ENCODE peak calls at places on chromosomes 5 and 9, in six cellular contexts. One of them, this sample, is unnamed.

GRCh38 chr5:138339464-138339863 is 1.4 kb downstream of the FAM53C start:
- DNase-seq in stimulated activated CD8-positive, alpha-beta memory T cell treated with anti-CD3 and anti-CD28 coated beads, Interleukin-12 subunit alpha, Interleukin-12 subunit beta, amount 100 ng/mL, for 1 hour: no peak
- DNase-seq in GM23248: no peak
- DNase-seq in T1000: no peak
- DNase-seq in upper lobe of right lung: no peak
- DNase-seq in PC-9: no peak
- DNase-seq in this sample: no peak

GRCh38 chr5:169116961-169117461 is 183.9 kb downstream of the SLIT3 start:
- DNase-seq in stimulated activated CD8-positive, alpha-beta memory T cell treated with anti-CD3 and anti-CD28 coated beads, Interleukin-12 subunit alpha, Interleukin-12 subunit beta, amount 100 ng/mL, for 1 hour: no peak
- DNase-seq in GM23248: peak
- DNase-seq in T1000: no peak
- DNase-seq in upper lobe of right lung: no peak
- DNase-seq in PC-9: no peak
- DNase-seq in this sample: peak

GRCh38 chr9:137463194-137463930 is 4.2 kb upstream of the NSMF start:
- DNase-seq in stimulated activated CD8-positive, alpha-beta memory T cell treated with anti-CD3 and anti-CD28 coated beads, Interleukin-12 subunit alpha, Interleukin-12 subunit beta, amount 100 ng/mL, for 1 hour: no peak
- DNase-seq in GM23248: no peak
- DNase-seq in T1000: no peak
- DNase-seq in upper lobe of right lung: peak
- DNase-seq in PC-9: no peak
- DNase-seq in this sample: no peak

GRCh38 chr9:93119953-93120845 is 13.9 kb downstream of the NINJ1 start:
- DNase-seq in stimulated activated CD8-positive, alpha-beta memory T cell treated with anti-CD3 and anti-CD28 coated beads, Interleukin-12 subunit alpha, Interleukin-12 subunit beta, amount 100 ng/mL, for 1 hour: no peak
- DNase-seq in GM23248: peak
- DNase-seq in T1000: peak
- DNase-seq in upper lobe of right lung: peak
- DNase-seq in PC-9: peak
- DNase-seq in this sample: peak

GRCh38 chr9:112020680-112021596 is 124.3 kb downstream of the UGCG start:
- DNase-seq in stimulated activated CD8-positive, alpha-beta memory T cell treated with anti-CD3 and anti-CD28 coated beads, Interleukin-12 subunit alpha, Interleukin-12 subunit beta, amount 100 ng/mL, for 1 hour: no peak
- DNase-seq in GM23248: peak
- DNase-seq in T1000: no peak
- DNase-seq in upper lobe of right lung: no peak
- DNase-seq in PC-9: no peak
- DNase-seq in this sample: no peak

GRCh38 chr5:180811623-180812119 is 9.1 kb upstream of the MGAT1 start:
- DNase-seq in stimulated activated CD8-positive, alpha-beta memory T cell treated with anti-CD3 and anti-CD28 coated beads, Interleukin-12 subunit alpha, Interleukin-12 subunit beta, amount 100 ng/mL, for 1 hour: no peak
- DNase-seq in GM23248: no peak
- DNase-seq in T1000: no peak
- DNase-seq in upper lobe of right lung: peak
- DNase-seq in PC-9: peak
- DNase-seq in this sample: no peak

GRCh38 chr9:127463891-127464290 is 12.6 kb downstream of the LRSAM1 start:
- DNase-seq in stimulated activated CD8-positive, alpha-beta memory T cell treated with anti-CD3 and anti-CD28 coated beads, Interleukin-12 subunit alpha, Interleukin-12 subunit beta, amount 100 ng/mL, for 1 hour: no peak
- DNase-seq in GM23248: peak
- DNase-seq in T1000: no peak
- DNase-seq in upper lobe of right lung: no peak
- DNase-seq in PC-9: no peak
- DNase-seq in this sample: no peak

GRCh38 chr5:73513996-73514395 is 15.8 kb downstream of the BTF3 start:
- DNase-seq in stimulated activated CD8-positive, alpha-beta memory T cell treated with anti-CD3 and anti-CD28 coated beads, Interleukin-12 subunit alpha, Interleukin-12 subunit beta, amount 100 ng/mL, for 1 hour: no peak
- DNase-seq in GM23248: no peak
- DNase-seq in T1000: no peak
- DNase-seq in upper lobe of right lung: no peak
- DNase-seq in PC-9: no peak
- DNase-seq in this sample: no peak

GRCh38 chr5:139658501-139658927 is 10.4 kb downstream of the CXXC5 start:
- DNase-seq in stimulated activated CD8-positive, alpha-beta memory T cell treated with anti-CD3 and anti-CD28 coated beads, Interleukin-12 subunit alpha, Interleukin-12 subunit beta, amount 100 ng/mL, for 1 hour: no peak
- DNase-seq in GM23248: peak
- DNase-seq in T1000: peak
- DNase-seq in upper lobe of right lung: peak
- DNase-seq in PC-9: no peak
- DNase-seq in this sample: peak

GRCh38 chr9:221989-222776 is 7.5 kb downstream of the DOCK8 start:
- DNase-seq in stimulated activated CD8-positive, alpha-beta memory T cell treated with anti-CD3 and anti-CD28 coated beads, Interleukin-12 subunit alpha, Interleukin-12 subunit beta, amount 100 ng/mL, for 1 hour: no peak
- DNase-seq in GM23248: no peak
- DNase-seq in T1000: no peak
- DNase-seq in upper lobe of right lung: no peak
- DNase-seq in PC-9: no peak
- DNase-seq in this sample: no peak

GRCh38 chr9:15136646-15137045 is 170.4 kb downstream of the TTC39B start:
- DNase-seq in stimulated activated CD8-positive, alpha-beta memory T cell treated with anti-CD3 and anti-CD28 coated beads, Interleukin-12 subunit alpha, Interleukin-12 subunit beta, amount 100 ng/mL, for 1 hour: no peak
- DNase-seq in GM23248: peak
- DNase-seq in T1000: no peak
- DNase-seq in upper lobe of right lung: no peak
- DNase-seq in PC-9: no peak
- DNase-seq in this sample: no peak

GRCh38 chr9:114434878-114435311 is 47.1 kb upstream of the AKNA start:
- DNase-seq in stimulated activated CD8-positive, alpha-beta memory T cell treated with anti-CD3 and anti-CD28 coated beads, Interleukin-12 subunit alpha, Interleukin-12 subunit beta, amount 100 ng/mL, for 1 hour: no peak
- DNase-seq in GM23248: peak
- DNase-seq in T1000: no peak
- DNase-seq in upper lobe of right lung: no peak
- DNase-seq in PC-9: peak
- DNase-seq in this sample: peak

GRCh38 chr5:157502143-157502647 is 42.2 kb downstream of the NIPAL4 start:
- DNase-seq in stimulated activated CD8-positive, alpha-beta memory T cell treated with anti-CD3 and anti-CD28 coated beads, Interleukin-12 subunit alpha, Interleukin-12 subunit beta, amount 100 ng/mL, for 1 hour: no peak
- DNase-seq in GM23248: no peak
- DNase-seq in T1000: no peak
- DNase-seq in upper lobe of right lung: no peak
- DNase-seq in PC-9: no peak
- DNase-seq in this sample: no peak

GRCh38 chr5:167721926-167722440 is 569.5 kb upstream of the WWC1 start:
- DNase-seq in stimulated activated CD8-positive, alpha-beta memory T cell treated with anti-CD3 and anti-CD28 coated beads, Interleukin-12 subunit alpha, Interleukin-12 subunit beta, amount 100 ng/mL, for 1 hour: no peak
- DNase-seq in GM23248: no peak
- DNase-seq in T1000: no peak
- DNase-seq in upper lobe of right lung: no peak
- DNase-seq in PC-9: no peak
- DNase-seq in this sample: no peak

GRCh38 chr9:92510747-92511146 is 25.0 kb downstream of the ECM2 start:
- DNase-seq in stimulated activated CD8-positive, alpha-beta memory T cell treated with anti-CD3 and anti-CD28 coated beads, Interleukin-12 subunit alpha, Interleukin-12 subunit beta, amount 100 ng/mL, for 1 hour: no peak
- DNase-seq in GM23248: no peak
- DNase-seq in T1000: no peak
- DNase-seq in upper lobe of right lung: no peak
- DNase-seq in PC-9: no peak
- DNase-seq in this sample: no peak

GRCh38 chr9:38144421-38144820 is 75.4 kb upstream of the SHB start:
- DNase-seq in stimulated activated CD8-positive, alpha-beta memory T cell treated with anti-CD3 and anti-CD28 coated beads, Interleukin-12 subunit alpha, Interleukin-12 subunit beta, amount 100 ng/mL, for 1 hour: no peak
- DNase-seq in GM23248: peak
- DNase-seq in T1000: no peak
- DNase-seq in upper lobe of right lung: peak
- DNase-seq in PC-9: no peak
- DNase-seq in this sample: no peak

GRCh38 chr9:132670359-132670815 is at the start of gene GTF3C4:
- DNase-seq in stimulated activated CD8-positive, alpha-beta memory T cell treated with anti-CD3 and anti-CD28 coated beads, Interleukin-12 subunit alpha, Interleukin-12 subunit beta, amount 100 ng/mL, for 1 hour: peak
- DNase-seq in GM23248: peak
- DNase-seq in T1000: peak
- DNase-seq in upper lobe of right lung: peak
- DNase-seq in PC-9: peak
- DNase-seq in this sample: peak

GRCh38 chr5:91038180-91038808 is 344.8 kb downstream of the ARRDC3 start:
- DNase-seq in stimulated activated CD8-positive, alpha-beta memory T cell treated with anti-CD3 and anti-CD28 coated beads, Interleukin-12 subunit alpha, Interleukin-12 subunit beta, amount 100 ng/mL, for 1 hour: no peak
- DNase-seq in GM23248: no peak
- DNase-seq in T1000: no peak
- DNase-seq in upper lobe of right lung: no peak
- DNase-seq in PC-9: no peak
- DNase-seq in this sample: peak

GRCh38 chr9:100756217-100756616 is 178.3 kb downstream of the CAVIN4 start:
- DNase-seq in stimulated activated CD8-positive, alpha-beta memory T cell treated with anti-CD3 and anti-CD28 coated beads, Interleukin-12 subunit alpha, Interleukin-12 subunit beta, amount 100 ng/mL, for 1 hour: no peak
- DNase-seq in GM23248: peak
- DNase-seq in T1000: no peak
- DNase-seq in upper lobe of right lung: no peak
- DNase-seq in PC-9: no peak
- DNase-seq in this sample: no peak

GRCh38 chr5:156037151-156037909 is 289.6 kb upstream of the SGCD start:
- DNase-seq in stimulated activated CD8-positive, alpha-beta memory T cell treated with anti-CD3 and anti-CD28 coated beads, Interleukin-12 subunit alpha, Interleukin-12 subunit beta, amount 100 ng/mL, for 1 hour: no peak
- DNase-seq in GM23248: no peak
- DNase-seq in T1000: no peak
- DNase-seq in upper lobe of right lung: no peak
- DNase-seq in PC-9: no peak
- DNase-seq in this sample: no peak

GRCh38 chr5:55577353-55578060 is 42.7 kb upstream of the PLPP1 start:
- DNase-seq in stimulated activated CD8-positive, alpha-beta memory T cell treated with anti-CD3 and anti-CD28 coated beads, Interleukin-12 subunit alpha, Interleukin-12 subunit beta, amount 100 ng/mL, for 1 hour: no peak
- DNase-seq in GM23248: peak
- DNase-seq in T1000: no peak
- DNase-seq in upper lobe of right lung: no peak
- DNase-seq in PC-9: no peak
- DNase-seq in this sample: peak

GRCh38 chr5:73296772-73297171 is 123.8 kb downstream of the TMEM174 start:
- DNase-seq in stimulated activated CD8-positive, alpha-beta memory T cell treated with anti-CD3 and anti-CD28 coated beads, Interleukin-12 subunit alpha, Interleukin-12 subunit beta, amount 100 ng/mL, for 1 hour: no peak
- DNase-seq in GM23248: peak
- DNase-seq in T1000: peak
- DNase-seq in upper lobe of right lung: no peak
- DNase-seq in PC-9: no peak
- DNase-seq in this sample: no peak

GRCh38 chr5:78893959-78894676 is 91.0 kb downstream of the ARSB start:
- DNase-seq in stimulated activated CD8-positive, alpha-beta memory T cell treated with anti-CD3 and anti-CD28 coated beads, Interleukin-12 subunit alpha, Interleukin-12 subunit beta, amount 100 ng/mL, for 1 hour: no peak
- DNase-seq in GM23248: no peak
- DNase-seq in T1000: no peak
- DNase-seq in upper lobe of right lung: no peak
- DNase-seq in PC-9: no peak
- DNase-seq in this sample: no peak

GRCh38 chr5:169911448-169912212 is 68.7 kb downstream of the INSYN2B start:
- DNase-seq in stimulated activated CD8-positive, alpha-beta memory T cell treated with anti-CD3 and anti-CD28 coated beads, Interleukin-12 subunit alpha, Interleukin-12 subunit beta, amount 100 ng/mL, for 1 hour: no peak
- DNase-seq in GM23248: no peak
- DNase-seq in T1000: no peak
- DNase-seq in upper lobe of right lung: no peak
- DNase-seq in PC-9: no peak
- DNase-seq in this sample: no peak

GRCh38 chr5:72234265-72234700 is 85.8 kb downstream of the MRPS27 start:
- DNase-seq in stimulated activated CD8-positive, alpha-beta memory T cell treated with anti-CD3 and anti-CD28 coated beads, Interleukin-12 subunit alpha, Interleukin-12 subunit beta, amount 100 ng/mL, for 1 hour: no peak
- DNase-seq in GM23248: peak
- DNase-seq in T1000: no peak
- DNase-seq in upper lobe of right lung: no peak
- DNase-seq in PC-9: peak
- DNase-seq in this sample: peak

GRCh38 chr5:58886315-58887207 is 303.7 kb downstream of the RAB3C start:
- DNase-seq in stimulated activated CD8-positive, alpha-beta memory T cell treated with anti-CD3 and anti-CD28 coated beads, Interleukin-12 subunit alpha, Interleukin-12 subunit beta, amount 100 ng/mL, for 1 hour: peak
- DNase-seq in GM23248: peak
- DNase-seq in T1000: peak
- DNase-seq in upper lobe of right lung: peak
- DNase-seq in PC-9: peak
- DNase-seq in this sample: peak

GRCh38 chr9:130311774-130312140 is 46.2 kb downstream of the HMCN2 start:
- DNase-seq in stimulated activated CD8-positive, alpha-beta memory T cell treated with anti-CD3 and anti-CD28 coated beads, Interleukin-12 subunit alpha, Interleukin-12 subunit beta, amount 100 ng/mL, for 1 hour: no peak
- DNase-seq in GM23248: no peak
- DNase-seq in T1000: no peak
- DNase-seq in upper lobe of right lung: no peak
- DNase-seq in PC-9: no peak
- DNase-seq in this sample: no peak

GRCh38 chr9:90141723-90142122 is 500.9 kb downstream of the DIRAS2 start:
- DNase-seq in stimulated activated CD8-positive, alpha-beta memory T cell treated with anti-CD3 and anti-CD28 coated beads, Interleukin-12 subunit alpha, Interleukin-12 subunit beta, amount 100 ng/mL, for 1 hour: no peak
- DNase-seq in GM23248: peak
- DNase-seq in T1000: no peak
- DNase-seq in upper lobe of right lung: no peak
- DNase-seq in PC-9: no peak
- DNase-seq in this sample: no peak

GRCh38 chr9:99361827-99362226 is 139.7 kb downstream of the SEC61B start:
- DNase-seq in stimulated activated CD8-positive, alpha-beta memory T cell treated with anti-CD3 and anti-CD28 coated beads, Interleukin-12 subunit alpha, Interleukin-12 subunit beta, amount 100 ng/mL, for 1 hour: no peak
- DNase-seq in GM23248: no peak
- DNase-seq in T1000: no peak
- DNase-seq in upper lobe of right lung: no peak
- DNase-seq in PC-9: no peak
- DNase-seq in this sample: no peak

GRCh38 chr5:120053841-120054240 is 410.3 kb upstream of the PRR16 start:
- DNase-seq in stimulated activated CD8-positive, alpha-beta memory T cell treated with anti-CD3 and anti-CD28 coated beads, Interleukin-12 subunit alpha, Interleukin-12 subunit beta, amount 100 ng/mL, for 1 hour: no peak
- DNase-seq in GM23248: no peak
- DNase-seq in T1000: no peak
- DNase-seq in upper lobe of right lung: no peak
- DNase-seq in PC-9: no peak
- DNase-seq in this sample: peak

GRCh38 chr5:167816354-167816753 is 475.1 kb upstream of the WWC1 start:
- DNase-seq in stimulated activated CD8-positive, alpha-beta memory T cell treated with anti-CD3 and anti-CD28 coated beads, Interleukin-12 subunit alpha, Interleukin-12 subunit beta, amount 100 ng/mL, for 1 hour: no peak
- DNase-seq in GM23248: peak
- DNase-seq in T1000: no peak
- DNase-seq in upper lobe of right lung: no peak
- DNase-seq in PC-9: no peak
- DNase-seq in this sample: no peak

GRCh38 chr5:97111612-97112011 is 30.8 kb downstream of the LIX1 start:
- DNase-seq in stimulated activated CD8-positive, alpha-beta memory T cell treated with anti-CD3 and anti-CD28 coated beads, Interleukin-12 subunit alpha, Interleukin-12 subunit beta, amount 100 ng/mL, for 1 hour: no peak
- DNase-seq in GM23248: no peak
- DNase-seq in T1000: no peak
- DNase-seq in upper lobe of right lung: no peak
- DNase-seq in PC-9: no peak
- DNase-seq in this sample: no peak